ENCODE peak calls at places on chromosomes 13 and 19, in five cellular contexts. P is stimulated activated CD8-positive, alpha-beta memory T cell treated with anti-CD3 and anti-CD28 coated beads, Interleukin-7, amount 100 ng/mL, for 1 hour; H is right cardiac atrium; B is CD8-positive, alpha-beta T cell; Q is activated CD4-positive, alpha-beta T cell treated with anti-CD3 and anti-CD28 coated beads, Interleukin-2, amount 50 U/mL, for 1 hour. U is an unnamed sample.

GRCh38 chr19:45526143-45526542 is 18.9 kb downstream of the VASP start:
- DNase-seq in P (no peak), H (peak; percentile 76), B (no peak), Q (no peak), U (peak; percentile 68)

GRCh38 chr13:113880651-113881611 is 17.1 kb upstream of the GAS6 start:
- DNase-seq in P (no peak), H (no peak), B (peak; percentile 50), Q (no peak), U (no peak)

GRCh38 chr13:30846311-30846710 is 59.8 kb upstream of the MEDAG start:
- DNase-seq in P (no peak), H (no peak), B (no peak), Q (no peak), U (no peak)

GRCh38 chr13:32225494-32225931 is 89.7 kb downstream of the ZAR1L start:
- DNase-seq in P (no peak), H (no peak), B (no peak), Q (no peak), U (no peak)

GRCh38 chr19:50512999-50513745 is 541 bp downstream of the ASPDH start:
- DNase-seq in P (no peak), H (no peak), B (no peak), Q (no peak), U (no peak)

GRCh38 chr13:50124536-50125305 is 109.5 kb downstream of the KCNRG start:
- DNase-seq in P (peak; percentile 89), H (peak; percentile 43), B (peak; percentile 96), Q (peak; percentile 97), U (peak; percentile 97)

GRCh38 chr19:32067686-32068085 is 277.7 kb upstream of the ZNF507 start:
- DNase-seq in P (no peak), H (no peak), B (no peak), Q (no peak), U (no peak)

GRCh38 chr13:54110597-54110996 is 1082.0 kb downstream of the OLFM4 start:
- DNase-seq in P (no peak), H (no peak), B (no peak), Q (no peak), U (no peak)

GRCh38 chr19:8426283-8426682 is 13.2 kb downstream of the MARCHF2 start:
- DNase-seq in P (no peak), H (no peak), B (no peak), Q (no peak), U (no peak)

GRCh38 chr19:5479958-5480357 is 24.7 kb downstream of the ZNRF4 start:
- DNase-seq in P (no peak), H (no peak), B (no peak), Q (no peak), U (no peak)

GRCh38 chr13:79483302-79483701 is 2.3 kb downstream of the NDFIP2 start:
- DNase-seq in P (no peak), H (no peak), B (no peak), Q (no peak), U (no peak)

GRCh38 chr19:35247526-35248309 is 1.1 kb upstream of the LSR start:
- DNase-seq in P (no peak), H (peak; percentile 53), B (peak; percentile 76), Q (peak; percentile 67), U (peak; percentile 94)

GRCh38 chr13:21478881-21479808 is 20.0 kb upstream of the ZDHHC20 start:
- DNase-seq in P (no peak), H (no peak), B (peak; percentile 56), Q (peak; percentile 26), U (peak; percentile 30)

GRCh38 chr13:74979703-74980102 is 502.3 kb downstream of the TBC1D4 start:
- DNase-seq in P (no peak), H (no peak), B (no peak), Q (no peak), U (no peak)

GRCh38 chr13:40777166-40777956 is 6.4 kb upstream of the MRPS31 start:
- DNase-seq in P (no peak), H (no peak), B (peak; percentile 66), Q (no peak), U (peak; percentile 43)

GRCh38 chr13:87355451-87355850 is 315.7 kb upstream of the SLITRK5 start:
- DNase-seq in P (no peak), H (no peak), B (no peak), Q (no peak), U (no peak)

GRCh38 chr13:46593403-46593802 is 40.4 kb downstream of the LRCH1 start:
- DNase-seq in P (no peak), H (no peak), B (peak; percentile 51), Q (peak; percentile 52), U (no peak)

GRCh38 chr19:28727133-28727834 is 485.7 kb downstream of the UQCRFS1 start:
- DNase-seq in P (no peak), H (no peak), B (peak; percentile 52), Q (peak; percentile 43), U (no peak)

GRCh38 chr13:114109646-114110045 is 22.8 kb downstream of the RASA3 start:
- DNase-seq in P (no peak), H (peak; percentile 56), B (no peak), Q (peak; percentile 52), U (peak; percentile 32)

GRCh38 chr13:77698211-77699058 is 948 bp downstream of the SLAIN1 start:
- DNase-seq in P (no peak), H (peak; percentile 20), B (peak; percentile 66), Q (peak; percentile 44), U (peak; percentile 44)

GRCh38 chr13:24927810-24928404 is 163.9 kb downstream of the RNF17 start:
- DNase-seq in P (no peak), H (no peak), B (no peak), Q (no peak), U (no peak)

GRCh38 chr19:28316464-28316863 is 896.5 kb downstream of the UQCRFS1 start:
- DNase-seq in P (no peak), H (no peak), B (no peak), Q (no peak), U (no peak)

U was measured in transverse colon.